ENCODE peak calls at places on chromosomes 7 and 10, in six cellular contexts. One of them, this sample, is unnamed.

GRCh38 chr7:55657654-55658053 is 85.4 kb upstream of the VOPP1 start:
- DNase-seq in GM12891: no peak
- DNase-seq in K562: peak; percentile 36
- DNase-seq in H1: no peak
- DNase-seq in HepG2: no peak
- DNase-seq in SK-N-SH: no peak
- DNase-seq in this sample: no peak

GRCh38 chr10:24468281-24468751 is 255.4 kb downstream of the ARHGAP21 start:
- DNase-seq in GM12891: no peak
- DNase-seq in HepG2: no peak
- DNase-seq in H1: no peak
- DNase-seq in SK-N-SH: no peak
- DNase-seq in K562: no peak
- DNase-seq in this sample: no peak

GRCh38 chr10:102485093-102485785 is 17.3 kb downstream of the ACTR1A start:
- DNase-seq in SK-N-SH: no peak
- DNase-seq in HepG2: no peak
- DNase-seq in GM12891: no peak
- DNase-seq in K562: no peak
- DNase-seq in H1: no peak
- DNase-seq in this sample: no peak

GRCh38 chr10:62817763-62818425 is 1.7 kb upstream of the EGR2 start:
- DNase-seq in HepG2: peak; percentile 54
- DNase-seq in K562: peak; percentile 89
- DNase-seq in H1: peak; percentile 73
- DNase-seq in SK-N-SH: peak; percentile 94
- DNase-seq in GM12891: peak; percentile 81
- DNase-seq in this sample: peak; percentile 84

GRCh38 chr10:47022311-47023131 is 111.3 kb downstream of the PTPN20 start:
- DNase-seq in GM12891: no peak
- DNase-seq in H1: no peak
- DNase-seq in K562: no peak
- DNase-seq in SK-N-SH: no peak
- DNase-seq in HepG2: no peak
- DNase-seq in this sample: no peak

GRCh38 chr10:24456319-24456718 is 247.4 kb downstream of the KIAA1217 start:
- DNase-seq in K562: no peak
- DNase-seq in GM12891: no peak
- DNase-seq in HepG2: no peak
- DNase-seq in H1: no peak
- DNase-seq in SK-N-SH: no peak
- DNase-seq in this sample: no peak

GRCh38 chr10:112303528-112303927 is 20.3 kb downstream of the TECTB start:
- DNase-seq in SK-N-SH: no peak
- DNase-seq in H1: no peak
- DNase-seq in GM12891: no peak
- DNase-seq in HepG2: no peak
- DNase-seq in K562: no peak
- DNase-seq in this sample: no peak

GRCh38 chr10:121553455-121553854 is 44.8 kb downstream of the FGFR2 start:
- DNase-seq in H1: no peak
- DNase-seq in HepG2: peak; percentile 28
- DNase-seq in K562: no peak
- DNase-seq in GM12891: no peak
- DNase-seq in SK-N-SH: no peak
- DNase-seq in this sample: no peak

GRCh38 chr7:94375167-94375566 is 19.5 kb upstream of the COL1A2 start:
- DNase-seq in SK-N-SH: no peak
- DNase-seq in H1: no peak
- DNase-seq in HepG2: no peak
- DNase-seq in K562: no peak
- DNase-seq in GM12891: no peak
- DNase-seq in this sample: no peak
- TF ChIP-seq TAF1 in SK-N-SH: peak; percentile 68
- TF ChIP-seq TAF1 in H1: no peak
- TF ChIP-seq TAF1 in HepG2: no peak
- TF ChIP-seq TAF1 in K562: no peak
- TF ChIP-seq TAF1 in GM12891: no peak
- TF ChIP-seq TAF1 in this sample: no peak

DNA sequence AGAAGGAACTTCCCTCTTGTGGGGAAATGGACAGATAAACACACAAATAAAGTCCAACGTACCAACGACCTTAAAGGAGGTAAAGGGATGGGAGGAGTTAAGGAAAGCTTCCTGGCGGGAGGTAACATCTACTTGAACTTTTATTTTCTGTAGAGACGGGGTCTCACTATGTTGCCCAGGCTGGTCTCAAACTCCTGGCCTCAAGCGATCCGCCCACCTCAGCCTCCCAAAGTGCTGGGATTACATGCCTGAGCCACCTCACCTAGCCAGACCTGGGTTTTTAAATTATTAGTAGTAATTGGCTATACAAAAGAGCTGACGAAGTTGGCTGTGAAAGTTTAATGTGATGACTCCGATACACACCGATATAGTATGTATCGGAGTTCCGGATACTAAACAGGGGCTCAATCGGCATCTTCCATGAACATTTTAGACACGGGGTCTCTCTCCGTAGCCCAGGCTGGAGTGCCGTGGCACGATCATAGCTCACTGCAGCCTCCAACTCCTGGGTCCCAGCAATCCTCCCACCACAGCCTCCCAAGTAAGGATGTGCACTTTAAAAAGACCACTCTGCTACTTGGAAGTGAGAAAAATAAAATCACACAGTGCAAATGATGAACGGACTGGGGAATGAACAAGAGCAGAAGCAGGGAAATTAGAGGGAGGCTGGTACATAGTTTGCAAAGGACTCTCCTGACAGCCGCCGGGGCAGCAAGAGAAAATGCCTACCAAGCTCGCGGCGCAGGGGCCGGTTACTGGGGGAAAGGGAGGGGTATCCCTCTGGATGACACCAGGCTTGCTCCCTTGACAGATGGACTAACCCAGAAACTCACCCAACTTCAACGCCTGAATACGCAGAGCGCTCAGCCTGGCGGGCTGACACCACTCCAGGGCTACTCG is 1.0 kb downstream of the BCL7B start:
- DNase-seq in HepG2: no peak
- DNase-seq in SK-N-SH: no peak
- DNase-seq in H1: no peak
- DNase-seq in GM12891: no peak
- DNase-seq in K562: no peak
- DNase-seq in this sample: no peak
- TF ChIP-seq POLR2AphosphoS5 in HepG2: no peak
- TF ChIP-seq POLR2AphosphoS5 in SK-N-SH: no peak
- TF ChIP-seq POLR2AphosphoS5 in H1: no peak
- TF ChIP-seq POLR2AphosphoS5 in GM12891: no peak
- TF ChIP-seq POLR2AphosphoS5 in K562: no peak
- TF ChIP-seq POLR2AphosphoS5 in this sample: peak; percentile 14

DNA sequence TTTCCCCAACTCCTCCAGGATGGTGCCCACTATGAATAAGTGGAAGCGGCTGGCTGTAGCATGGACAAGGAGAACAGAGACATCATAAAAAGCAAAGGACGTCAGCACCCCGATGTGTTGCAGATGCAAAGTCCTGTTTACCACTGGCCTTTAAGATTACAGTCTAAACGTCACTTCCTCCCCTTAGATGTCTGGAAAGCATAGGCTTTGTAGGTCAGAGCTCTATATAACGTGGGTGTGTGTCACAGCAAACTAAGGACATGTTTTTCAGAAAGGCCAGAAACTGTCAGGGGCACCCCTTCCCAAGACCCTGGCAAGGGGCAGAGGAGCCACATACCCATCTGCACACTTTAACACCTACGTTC is 7.9 kb downstream of the COBL start:
- DNase-seq in HepG2: no peak
- DNase-seq in GM12891: no peak
- DNase-seq in H1: no peak
- DNase-seq in K562: no peak
- DNase-seq in SK-N-SH: no peak
- DNase-seq in this sample: no peak
- TF ChIP-seq TAF1 in HepG2: no peak
- TF ChIP-seq TAF1 in GM12891: no peak
- TF ChIP-seq TAF1 in H1: no peak
- TF ChIP-seq TAF1 in K562: no peak
- TF ChIP-seq TAF1 in SK-N-SH: no peak
- TF ChIP-seq TAF1 in this sample: no peak

GRCh38 chr7:42868456-42868855 is 43.4 kb downstream of the C7orf25 start:
- DNase-seq in HepG2: no peak
- DNase-seq in K562: no peak
- DNase-seq in H1: no peak
- DNase-seq in SK-N-SH: no peak
- DNase-seq in GM12891: no peak
- DNase-seq in this sample: no peak

DNA sequence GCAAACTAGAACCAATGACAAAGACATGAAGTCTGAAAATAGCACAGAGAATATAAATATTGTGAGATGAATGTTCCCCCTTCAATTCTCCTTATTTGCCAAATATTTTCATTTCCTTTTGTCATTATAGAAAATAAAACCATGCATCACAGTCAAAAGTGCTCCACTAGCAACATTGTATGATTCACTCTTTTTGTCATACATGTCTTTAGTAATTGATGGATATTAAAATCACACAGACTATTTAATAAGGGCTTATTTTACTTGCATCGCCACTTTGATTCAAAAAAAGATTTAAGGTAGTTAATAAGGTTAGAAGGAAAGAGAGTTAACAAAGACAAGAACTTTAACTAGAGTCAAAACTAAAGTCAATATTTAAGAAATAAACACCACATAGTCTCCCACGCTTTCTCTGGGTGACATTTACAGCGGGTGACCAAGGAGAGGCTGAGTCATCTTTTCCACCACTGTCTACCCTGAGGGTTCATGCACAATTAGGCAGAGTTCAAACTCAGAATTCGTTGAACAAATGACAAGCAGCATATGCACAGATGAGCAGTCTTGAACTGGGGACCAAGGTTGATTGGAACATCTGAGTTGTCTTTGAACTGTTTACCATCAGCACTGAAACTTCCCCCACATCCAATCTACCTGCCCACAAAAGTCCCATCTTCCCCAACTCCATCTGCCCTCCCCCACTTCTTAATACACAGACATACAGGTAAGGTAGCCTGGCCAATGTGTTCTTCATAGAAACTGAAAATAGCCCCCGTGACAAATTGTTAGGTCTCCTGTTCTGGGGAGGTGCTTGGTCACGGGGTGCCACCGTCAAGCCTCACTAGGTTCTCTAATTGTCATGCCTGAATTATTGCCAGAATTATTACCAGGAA is 42.5 kb downstream of the C7orf25 start:
- DNase-seq in HepG2: no peak
- DNase-seq in GM12891: no peak
- DNase-seq in K562: peak; percentile 47
- DNase-seq in SK-N-SH: no peak
- DNase-seq in H1: no peak
- DNase-seq in this sample: no peak
- TF ChIP-seq POLR2AphosphoS5 in HepG2: no peak
- TF ChIP-seq POLR2AphosphoS5 in GM12891: no peak
- TF ChIP-seq POLR2AphosphoS5 in K562: no peak
- TF ChIP-seq POLR2AphosphoS5 in SK-N-SH: no peak
- TF ChIP-seq POLR2AphosphoS5 in H1: no peak
- TF ChIP-seq POLR2AphosphoS5 in this sample: no peak

GRCh38 chr7:2610466-2610865 is 21.3 kb upstream of the TTYH3 start:
- DNase-seq in GM12891: no peak
- DNase-seq in HepG2: no peak
- DNase-seq in SK-N-SH: no peak
- DNase-seq in H1: no peak
- DNase-seq in K562: no peak
- DNase-seq in this sample: no peak

GRCh38 chr7:2609001-2609411 is 22.8 kb upstream of the TTYH3 start:
- DNase-seq in HepG2: peak; percentile 62
- DNase-seq in GM12891: peak; percentile 74
- DNase-seq in H1: no peak
- DNase-seq in K562: peak; percentile 55
- DNase-seq in SK-N-SH: peak; percentile 77
- DNase-seq in this sample: peak; percentile 58

GRCh38 chr7:2606539-2606936 is 25.2 kb upstream of the TTYH3 start:
- DNase-seq in SK-N-SH: peak; percentile 62
- DNase-seq in GM12891: no peak
- DNase-seq in H1: no peak
- DNase-seq in HepG2: no peak
- DNase-seq in K562: no peak
- DNase-seq in this sample: no peak

GRCh38 chr7:2607122-2607912 is 24.5 kb upstream of the TTYH3 start:
- DNase-seq in SK-N-SH: peak; percentile 48
- DNase-seq in H1: no peak
- DNase-seq in HepG2: no peak
- DNase-seq in GM12891: no peak
- DNase-seq in K562: no peak
- DNase-seq in this sample: no peak

GRCh38 chr7:2607913-2608899 is 23.6 kb upstream of the TTYH3 start:
- DNase-seq in SK-N-SH: no peak
- DNase-seq in HepG2: no peak
- DNase-seq in GM12891: no peak
- DNase-seq in K562: no peak
- DNase-seq in H1: no peak
- DNase-seq in this sample: no peak
- TF ChIP-seq TAF1 in SK-N-SH: no peak
- TF ChIP-seq TAF1 in HepG2: no peak
- TF ChIP-seq TAF1 in GM12891: no peak
- TF ChIP-seq TAF1 in K562: no peak
- TF ChIP-seq TAF1 in H1: no peak
- TF ChIP-seq TAF1 in this sample: no peak

GRCh38 chr7:111903797-111904196 is 302.4 kb downstream of the DOCK4 start:
- DNase-seq in H1: no peak
- DNase-seq in K562: no peak
- DNase-seq in HepG2: no peak
- DNase-seq in SK-N-SH: no peak
- DNase-seq in GM12891: no peak
- DNase-seq in this sample: no peak

GRCh38 chr7:111900283-111900682 is 305.9 kb downstream of the DOCK4 start:
- DNase-seq in H1: no peak
- DNase-seq in HepG2: no peak
- DNase-seq in SK-N-SH: no peak
- DNase-seq in K562: no peak
- DNase-seq in GM12891: no peak
- DNase-seq in this sample: no peak

GRCh38 chr7:111903016-111903415 is 303.2 kb downstream of the DOCK4 start:
- DNase-seq in SK-N-SH: no peak
- DNase-seq in HepG2: no peak
- DNase-seq in H1: no peak
- DNase-seq in K562: no peak
- DNase-seq in GM12891: no peak
- DNase-seq in this sample: no peak
- TF ChIP-seq POLR2AphosphoS5 in SK-N-SH: no peak
- TF ChIP-seq POLR2AphosphoS5 in HepG2: no peak
- TF ChIP-seq POLR2AphosphoS5 in H1: no peak
- TF ChIP-seq POLR2AphosphoS5 in K562: no peak
- TF ChIP-seq POLR2AphosphoS5 in GM12891: no peak
- TF ChIP-seq POLR2AphosphoS5 in this sample: no peak

GRCh38 chr10:773562-774161 is 84.2 kb upstream of the DIP2C start:
- DNase-seq in K562: no peak
- DNase-seq in SK-N-SH: no peak
- DNase-seq in H1: no peak
- DNase-seq in HepG2: no peak
- DNase-seq in GM12891: no peak
- DNase-seq in this sample: no peak
- TF ChIP-seq TAF1 in K562: no peak
- TF ChIP-seq TAF1 in SK-N-SH: no peak
- TF ChIP-seq TAF1 in H1: no peak
- TF ChIP-seq TAF1 in HepG2: no peak
- TF ChIP-seq TAF1 in GM12891: no peak
- TF ChIP-seq TAF1 in this sample: no peak